ENCODE peak calls at places on chromosomes 13 and 19, in four cellular contexts. One of them, this sample, is unnamed.

GRCh38 chr13:59497845-59498244 is 665.9 kb downstream of the DIAPH3 start:
- DNase-seq in K562: no peak
- DNase-seq in HepG2: no peak
- DNase-seq in SK-N-SH: no peak
- DNase-seq in this sample: no peak

GRCh38 chr13:32838985-32839384 is 177.2 kb upstream of the KL start:
- DNase-seq in K562: no peak
- DNase-seq in HepG2: peak; percentile 24
- DNase-seq in SK-N-SH: no peak
- DNase-seq in this sample: no peak

GRCh38 chr13:108927615-108928014 is 298.2 kb downstream of the MYO16 start:
- DNase-seq in SK-N-SH: no peak
- DNase-seq in HepG2: no peak
- DNase-seq in K562: no peak
- DNase-seq in this sample: no peak

GRCh38 chr13:51524312-51524711 is 60.0 kb upstream of the WDFY2 start:
- DNase-seq in HepG2: peak; percentile 95
- DNase-seq in K562: no peak
- DNase-seq in SK-N-SH: no peak
- DNase-seq in this sample: no peak

GRCh38 chr13:100630564-100630963 is 42.0 kb upstream of the GGACT start:
- DNase-seq in SK-N-SH: no peak
- DNase-seq in K562: no peak
- DNase-seq in HepG2: peak; percentile 33
- DNase-seq in this sample: no peak

GRCh38 chr13:100530645-100531044 is 57.9 kb downstream of the GGACT start:
- DNase-seq in HepG2: peak; percentile 19
- DNase-seq in K562: no peak
- DNase-seq in SK-N-SH: no peak
- DNase-seq in this sample: no peak

GRCh38 chr13:94947965-94948371 is 235.6 kb upstream of the SOX21 start:
- DNase-seq in K562: no peak
- DNase-seq in SK-N-SH: no peak
- DNase-seq in HepG2: no peak
- DNase-seq in this sample: no peak

GRCh38 chr19:13023666-13024065 is 28.4 kb downstream of the NFIX start:
- DNase-seq in K562: peak; percentile 54
- DNase-seq in SK-N-SH: peak; percentile 79
- DNase-seq in HepG2: no peak
- DNase-seq in this sample: no peak

GRCh38 chr13:24223341-24224231 is 63.1 kb downstream of the SPATA13 start:
- DNase-seq in HepG2: no peak
- DNase-seq in K562: no peak
- DNase-seq in SK-N-SH: no peak
- DNase-seq in this sample: no peak

GRCh38 chr13:75685239-75685697 is 49.1 kb downstream of the LMO7 start:
- DNase-seq in K562: no peak
- DNase-seq in SK-N-SH: no peak
- DNase-seq in HepG2: peak; percentile 42
- DNase-seq in this sample: no peak

GRCh38 chr19:16274466-16274865 is 50.2 kb upstream of the KLF2 start:
- DNase-seq in K562: no peak
- DNase-seq in HepG2: no peak
- DNase-seq in SK-N-SH: no peak
- DNase-seq in this sample: no peak

GRCh38 chr13:21933001-21933400 is 262.1 kb downstream of the FGF9 start:
- DNase-seq in K562: no peak
- DNase-seq in HepG2: no peak
- DNase-seq in SK-N-SH: no peak
- DNase-seq in this sample: no peak

GRCh38 chr13:111861766-111862366 is 205.1 kb upstream of the SOX1 start:
- DNase-seq in SK-N-SH: no peak
- DNase-seq in HepG2: no peak
- DNase-seq in K562: no peak
- DNase-seq in this sample: no peak

GRCh38 chr19:48681127-48681470 is 8.3 kb upstream of the NTN5 start:
- DNase-seq in SK-N-SH: no peak
- DNase-seq in K562: peak; percentile 34
- DNase-seq in HepG2: no peak
- DNase-seq in this sample: no peak

GRCh38 chr13:90502143-90502542 is 845.3 kb upstream of the MIR17HG start:
- DNase-seq in HepG2: no peak
- DNase-seq in K562: no peak
- DNase-seq in SK-N-SH: no peak
- DNase-seq in this sample: no peak

GRCh38 chr19:407501-408440 is 1.2 kb downstream of the C2CD4C start:
- DNase-seq in SK-N-SH: peak; percentile 38
- DNase-seq in HepG2: no peak
- DNase-seq in K562: no peak
- DNase-seq in this sample: no peak

GRCh38 chr19:49684983-49685553 is 4.3 kb upstream of the ADM5 start:
- DNase-seq in SK-N-SH: no peak
- DNase-seq in HepG2: no peak
- DNase-seq in K562: no peak
- DNase-seq in this sample: no peak

GRCh38 chr19:49590971-49591730 is at the start of gene PRR12:
- DNase-seq in SK-N-SH: peak; percentile 89
- DNase-seq in K562: peak; percentile 87
- DNase-seq in HepG2: peak; percentile 61
- DNase-seq in this sample: peak; percentile 52

GRCh38 chr13:76965759-76966421 is 17.6 kb downstream of the ACOD1 start:
- DNase-seq in SK-N-SH: peak; percentile 54
- DNase-seq in HepG2: no peak
- DNase-seq in K562: no peak
- DNase-seq in this sample: no peak

GRCh38 chr13:95926231-95926630 is 127.0 kb downstream of the UGGT2 start:
- DNase-seq in SK-N-SH: peak; percentile 19
- DNase-seq in HepG2: no peak
- DNase-seq in K562: no peak
- DNase-seq in this sample: no peak

GRCh38 chr19:52492201-52492960 is 35.1 kb upstream of the ZNF808 start:
- DNase-seq in HepG2: no peak
- DNase-seq in SK-N-SH: peak; percentile 1
- DNase-seq in K562: peak; percentile 12
- DNase-seq in this sample: peak; percentile 97

GRCh38 chr13:33281951-33282595 is 3.5 kb downstream of the STARD13 start:
- DNase-seq in HepG2: no peak
- DNase-seq in K562: no peak
- DNase-seq in SK-N-SH: no peak
- DNase-seq in this sample: no peak

GRCh38 chr13:75219479-75220237 is 262.3 kb downstream of the TBC1D4 start:
- DNase-seq in K562: peak; percentile 76
- DNase-seq in SK-N-SH: peak; percentile 89
- DNase-seq in HepG2: peak; percentile 25
- DNase-seq in this sample: peak; percentile 86

GRCh38 chr19:1102407-1103106 is 1.2 kb upstream of the GPX4 start:
- DNase-seq in HepG2: peak; percentile 91
- DNase-seq in K562: no peak
- DNase-seq in SK-N-SH: no peak
- DNase-seq in this sample: no peak

GRCh38 chr13:110636701-110637201 is 21.4 kb downstream of the NAXD start:
- DNase-seq in SK-N-SH: no peak
- DNase-seq in HepG2: no peak
- DNase-seq in K562: no peak
- DNase-seq in this sample: no peak

GRCh38 chr13:110635405-110636002 is 20.2 kb downstream of the NAXD start:
- DNase-seq in SK-N-SH: no peak
- DNase-seq in HepG2: no peak
- DNase-seq in K562: no peak
- DNase-seq in this sample: no peak

GRCh38 chr13:110634558-110634957 is 19.2 kb downstream of the NAXD start:
- DNase-seq in HepG2: no peak
- DNase-seq in SK-N-SH: no peak
- DNase-seq in K562: no peak
- DNase-seq in this sample: no peak

GRCh38 chr13:110637275-110637674 is 21.9 kb downstream of the NAXD start:
- DNase-seq in SK-N-SH: no peak
- DNase-seq in K562: no peak
- DNase-seq in HepG2: no peak
- DNase-seq in this sample: no peak

GRCh38 chr13:110636053-110636475 is 20.7 kb downstream of the NAXD start:
- DNase-seq in K562: no peak
- DNase-seq in SK-N-SH: no peak
- DNase-seq in HepG2: no peak
- DNase-seq in this sample: no peak
- TF ChIP-seq FOXJ3 in K562: no peak
- TF ChIP-seq FOXJ3 in SK-N-SH: no peak
- TF ChIP-seq FOXJ3 in HepG2: no peak
- TF ChIP-seq FOXJ3 in this sample: no peak

GRCh38 chr13:40570930-40571329 is 95.5 kb downstream of the FOXO1 start:
- DNase-seq in K562: no peak
- DNase-seq in SK-N-SH: no peak
- DNase-seq in HepG2: no peak
- DNase-seq in this sample: no peak
- TF ChIP-seq USF2 in K562: no peak
- TF ChIP-seq USF2 in SK-N-SH: no peak
- TF ChIP-seq USF2 in HepG2: no peak
- TF ChIP-seq USF2 in this sample: no peak

DNA sequence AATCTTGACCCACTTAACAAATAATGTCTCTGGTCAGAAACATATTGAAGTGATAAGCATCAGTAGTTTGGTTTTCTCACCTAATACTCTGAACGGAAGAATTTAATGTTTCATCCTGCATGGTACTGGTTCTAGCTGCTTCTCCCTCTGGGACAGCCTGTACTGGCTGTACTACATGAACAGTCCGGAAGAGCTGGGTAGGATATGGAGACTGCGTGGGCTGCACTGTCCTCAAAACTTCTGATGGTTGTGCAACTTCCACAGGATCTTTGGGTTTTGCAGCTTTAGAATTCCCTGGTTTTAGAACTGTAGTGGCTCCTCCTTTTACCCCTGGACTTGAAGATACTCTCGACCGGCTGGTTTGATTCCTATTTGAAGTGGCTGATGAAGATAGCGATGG is 78.3 kb downstream of the ELF1 start:
- DNase-seq in HepG2: no peak
- DNase-seq in SK-N-SH: no peak
- DNase-seq in K562: no peak
- DNase-seq in this sample: no peak
- TF ChIP-seq FOXJ3 in HepG2: no peak
- TF ChIP-seq FOXJ3 in SK-N-SH: no peak
- TF ChIP-seq FOXJ3 in K562: no peak
- TF ChIP-seq FOXJ3 in this sample: no peak

GRCh38 chr13:73695325-73695724 is 438.9 kb downstream of the KLF12 start:
- DNase-seq in K562: no peak
- DNase-seq in HepG2: no peak
- DNase-seq in SK-N-SH: no peak
- DNase-seq in this sample: no peak

GRCh38 chr13:73693215-73693614 is 441.0 kb downstream of the KLF12 start:
- DNase-seq in K562: no peak
- DNase-seq in HepG2: no peak
- DNase-seq in SK-N-SH: no peak
- DNase-seq in this sample: no peak

GRCh38 chr13:73696713-73697112 is 437.5 kb downstream of the KLF12 start:
- DNase-seq in HepG2: no peak
- DNase-seq in SK-N-SH: no peak
- DNase-seq in K562: no peak
- DNase-seq in this sample: no peak

GRCh38 chr13:73698859-73699258 is 435.3 kb downstream of the KLF12 start:
- DNase-seq in HepG2: no peak
- DNase-seq in K562: no peak
- DNase-seq in SK-N-SH: no peak
- DNase-seq in this sample: no peak

DNA sequence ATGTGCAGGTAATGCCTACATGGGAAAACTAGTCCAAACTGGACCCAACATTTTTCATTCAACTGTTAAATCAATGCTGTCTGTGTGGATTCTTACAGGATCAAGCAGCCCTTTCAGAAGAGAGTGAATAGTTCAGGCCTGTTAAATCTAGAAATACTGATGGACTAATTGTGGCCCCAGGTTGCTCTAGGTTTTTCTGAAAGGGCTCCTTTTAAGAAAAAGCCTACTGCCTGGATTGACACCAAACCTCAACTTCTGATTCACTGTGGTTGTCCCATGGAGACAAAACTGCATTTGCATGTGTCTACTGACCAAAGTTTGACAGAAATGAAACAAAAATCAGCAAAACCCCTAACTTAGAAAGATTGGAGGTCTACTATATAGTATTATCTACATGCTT is 437.0 kb downstream of the KLF12 start:
- DNase-seq in K562: no peak
- DNase-seq in SK-N-SH: no peak
- DNase-seq in HepG2: no peak
- DNase-seq in this sample: no peak
- TF ChIP-seq USF2 in K562: no peak
- TF ChIP-seq USF2 in SK-N-SH: no peak
- TF ChIP-seq USF2 in HepG2: no peak
- TF ChIP-seq USF2 in this sample: no peak

GRCh38 chr19:56301886-56302620 is 12.6 kb downstream of the ZSCAN5A start:
- DNase-seq in K562: no peak
- DNase-seq in SK-N-SH: no peak
- DNase-seq in HepG2: no peak
- DNase-seq in this sample: no peak
- TF ChIP-seq FOXJ3 in K562: no peak
- TF ChIP-seq FOXJ3 in SK-N-SH: no peak
- TF ChIP-seq FOXJ3 in HepG2: no peak
- TF ChIP-seq FOXJ3 in this sample: no peak

DNA sequence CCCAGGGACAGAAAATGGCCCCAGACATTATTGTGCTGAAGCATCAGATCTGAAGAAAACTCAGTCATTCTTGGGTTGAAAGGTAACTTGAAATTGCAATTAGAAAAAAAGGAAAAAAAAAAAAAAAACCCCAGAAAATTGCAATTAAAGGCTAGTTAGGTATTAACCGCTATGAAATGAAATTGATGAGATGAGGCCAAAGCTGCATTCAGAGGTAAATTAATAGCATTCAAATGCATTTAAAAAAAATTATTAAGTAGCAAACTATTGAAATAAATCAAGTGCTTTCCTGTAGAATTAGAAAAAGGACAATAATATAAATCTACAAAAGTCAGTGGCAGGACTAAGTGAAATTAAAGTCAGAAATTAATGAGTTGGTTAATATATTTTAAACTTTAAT is 6.4 kb downstream of the PGLS start:
- DNase-seq in SK-N-SH: no peak
- DNase-seq in HepG2: no peak
- DNase-seq in K562: no peak
- DNase-seq in this sample: no peak
- TF ChIP-seq USF2 in SK-N-SH: no peak
- TF ChIP-seq USF2 in HepG2: no peak
- TF ChIP-seq USF2 in K562: no peak
- TF ChIP-seq USF2 in this sample: no peak

DNA sequence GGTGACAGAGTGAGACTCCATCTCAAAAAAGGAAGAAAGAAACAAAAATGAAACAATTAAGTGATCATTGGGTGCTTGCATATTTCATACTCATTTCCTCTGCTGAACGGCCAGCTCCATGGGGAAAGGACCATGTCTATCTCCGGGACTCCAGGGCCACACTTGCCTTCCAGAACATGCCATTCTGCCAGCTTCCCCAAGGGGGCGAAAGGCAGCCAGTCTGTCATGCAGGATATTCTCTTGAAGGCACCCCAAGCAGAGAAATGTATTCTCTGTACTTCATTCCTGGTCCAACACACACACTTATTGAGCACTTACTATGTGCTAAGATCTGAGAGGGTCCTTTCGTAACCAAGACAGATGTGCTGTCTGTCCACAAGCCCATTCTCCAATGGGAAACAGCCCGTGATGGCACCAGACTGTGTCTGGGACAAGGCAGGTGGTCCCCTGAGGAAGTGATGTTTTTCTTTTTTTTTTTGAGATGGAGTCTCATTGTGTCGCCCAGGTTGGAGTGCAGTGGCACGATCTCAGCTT is 10.2 kb upstream of the CARM1 start:
- DNase-seq in K562: peak; percentile 29
- DNase-seq in SK-N-SH: no peak
- DNase-seq in HepG2: peak; percentile 54
- DNase-seq in this sample: peak; percentile 78
- TF ChIP-seq FOXJ3 in K562: no peak
- TF ChIP-seq FOXJ3 in SK-N-SH: no peak
- TF ChIP-seq FOXJ3 in HepG2: no peak
- TF ChIP-seq FOXJ3 in this sample: no peak

This sample was measured in WTC11.